ENCODE peak calls at places on chromosomes 3 and 15, in eight cellular contexts. V, N, I, B, A, Z, G and W are unnamed samples.

GRCh38 chr3:141441381-141442365 is 45.2 kb upstream of the RASA2 start:
- DNase-seq in V (peak; percentile 75), N (peak; percentile 86), I (peak; percentile 95), B (no peak), A (peak; percentile 53), Z (no peak), G (peak; percentile 77), W (no peak)

GRCh38 chr3:54122046-54122801 is at the start of gene CACNA2D3:
- DNase-seq in V (peak; percentile 53), N (no peak), I (no peak), B (no peak), A (peak; percentile 71), Z (no peak), G (no peak), W (no peak)

GRCh38 chr3:126555795-126556636 is 2.7 kb downstream of the C3orf22 start:
- DNase-seq in V (no peak), N (no peak), I (no peak), B (no peak), A (no peak), Z (peak; percentile 34), G (no peak), W (peak; percentile 60)

GRCh38 chr15:45829336-45830153 is 194.7 kb downstream of the SQOR start:
- DNase-seq in V (peak; percentile 85), N (no peak), I (no peak), B (no peak), A (no peak), Z (no peak), G (no peak), W (no peak)

GRCh38 chr15:70118599-70118998 is 20.9 kb upstream of the TLE3 start:
- DNase-seq in V (no peak), N (no peak), I (no peak), B (no peak), A (no peak), Z (no peak), G (no peak), W (no peak)

GRCh38 chr3:177764377-177764912 is 567.2 kb upstream of the TBL1XR1 start:
- DNase-seq in V (no peak), N (peak; percentile 66), I (peak; percentile 67), B (no peak), A (no peak), Z (no peak), G (no peak), W (no peak)

GRCh38 chr15:43775411-43775965 is 1.3 kb downstream of the ELL3 start:
- DNase-seq in V (peak; percentile 81), N (peak; percentile 43), I (peak; percentile 30), B (no peak), A (peak; percentile 50), Z (no peak), G (peak; percentile 95), W (no peak)

GRCh38 chr3:130725746-130726145 is 20.9 kb downstream of the PIK3R4 start:
- DNase-seq in V (no peak), N (no peak), I (peak; percentile 13), B (no peak), A (no peak), Z (no peak), G (no peak), W (no peak)

GRCh38 chr3:79361748-79362378 is 405.9 kb downstream of the ROBO1 start:
- DNase-seq in V (no peak), N (peak; percentile 71), I (peak; percentile 67), B (no peak), A (no peak), Z (no peak), G (peak; percentile 81), W (no peak)

GRCh38 chr3:8552223-8552762 is 50.7 kb downstream of the LMCD1 start:
- DNase-seq in V (no peak), N (no peak), I (no peak), B (no peak), A (no peak), Z (no peak), G (no peak), W (no peak)

GRCh38 chr15:52480990-52481389 is 47.7 kb downstream of the MYO5A start:
- DNase-seq in V (no peak), N (no peak), I (no peak), B (no peak), A (no peak), Z (no peak), G (no peak), W (no peak)

GRCh38 chr15:74176262-74177208 is 3.0 kb downstream of the ISLR start:
- DNase-seq in V (no peak), N (peak; percentile 34), I (no peak), B (peak; percentile 14), A (peak; percentile 8), Z (no peak), G (no peak), W (peak; percentile 74)

GRCh38 chr3:197592361-197593045 is 36.7 kb upstream of the BDH1 start:
- DNase-seq in V (no peak), N (no peak), I (no peak), B (no peak), A (no peak), Z (peak; percentile 26), G (no peak), W (no peak)

GRCh38 chr15:95511680-95512079 is 818.8 kb upstream of the NR2F2 start:
- DNase-seq in V (no peak), N (no peak), I (peak; percentile 34), B (no peak), A (no peak), Z (no peak), G (peak; percentile 23), W (no peak)

GRCh38 chr15:40929730-40930429 is 740 bp downstream of the DLL4 start:
- DNase-seq in V (peak; percentile 63), N (peak; percentile 56), I (peak; percentile 43), B (no peak), A (peak; percentile 31), Z (no peak), G (peak; percentile 51), W (no peak)

GRCh38 chr15:83118291-83118827 is 10.9 kb downstream of the TM6SF1 start:
- DNase-seq in V (no peak), N (no peak), I (no peak), B (no peak), A (no peak), Z (no peak), G (no peak), W (no peak)

GRCh38 chr3:122403489-122403888 is 12.4 kb downstream of the WDR5B start:
- DNase-seq in V (no peak), N (peak; percentile 73), I (peak; percentile 12), B (no peak), A (no peak), Z (no peak), G (no peak), W (no peak)

GRCh38 chr3:124078978-124079911 is 87.3 kb upstream of the ROPN1 start:
- DNase-seq in V (peak; percentile 34), N (peak; percentile 47), I (peak; percentile 59), B (no peak), A (no peak), Z (no peak), G (peak; percentile 72), W (no peak)

GRCh38 chr3:31077021-31077601 is 182.7 kb upstream of the GADL1 start:
- DNase-seq in V (no peak), N (peak; percentile 93), I (peak; percentile 87), B (no peak), A (no peak), Z (no peak), G (peak; percentile 97), W (no peak)

DNA sequence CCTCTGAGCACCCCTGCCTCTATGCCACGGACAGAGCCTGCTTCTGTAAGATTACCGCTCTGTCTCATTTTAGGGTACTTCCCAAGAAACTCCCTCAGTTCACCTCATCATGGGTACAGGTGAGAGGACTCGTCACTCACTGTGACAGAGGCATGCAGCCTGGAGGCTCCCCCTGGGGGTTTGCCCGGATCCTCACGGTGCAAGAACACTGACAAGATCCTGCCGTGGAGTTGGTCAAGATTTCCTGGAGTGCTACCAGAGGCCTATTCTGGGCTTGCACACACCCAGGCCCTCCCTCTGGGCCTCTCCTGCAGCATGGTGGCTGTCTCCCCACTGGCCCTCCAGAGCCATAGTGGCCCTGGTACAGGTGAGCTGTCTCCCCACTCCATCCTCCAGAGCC is 103.1 kb upstream of the TNIK start:
- DNase-seq in V (no peak), N (no peak), I (no peak), B (no peak), A (no peak), Z (no peak), G (no peak), W (no peak)
- TF ChIP-seq CTCF in V (no peak), N (peak; percentile 6), I (no peak), B (no peak), A (no peak), Z (no peak), G (no peak), W (no peak)

GRCh38 chr15:100383302-100384107 is 41.7 kb upstream of the ADAMTS17 start:
- DNase-seq in V (peak; percentile 74), N (peak; percentile 3), I (peak; percentile 2), B (no peak), A (peak; percentile 17), Z (no peak), G (peak; percentile 75), W (no peak)
- TF ChIP-seq CTCF in V (peak; percentile 77), N (peak; percentile 22), I (no peak), B (peak; percentile 49), A (peak; percentile 41), Z (no peak), G (peak; percentile 80), W (peak; percentile 29)

GRCh38 chr3:149977391-149977790 is 6.7 kb upstream of the PFN2 start:
- DNase-seq in V (no peak), N (peak; percentile 33), I (peak; percentile 92), B (no peak), A (no peak), Z (no peak), G (no peak), W (no peak)

GRCh38 chr3:149969945-149970715 is 565 bp downstream of the PFN2 start:
- DNase-seq in V (peak; percentile 88), N (peak; percentile 87), I (peak; percentile 92), B (peak; percentile 80), A (peak; percentile 84), Z (peak; percentile 68), G (peak; percentile 75), W (peak; percentile 82)

GRCh38 chr3:149971403-149972075 is 844 bp upstream of the PFN2 start:
- DNase-seq in V (peak; percentile 67), N (no peak), I (peak; percentile 66), B (peak; percentile 52), A (peak; percentile 65), Z (peak; percentile 60), G (peak; percentile 67), W (peak; percentile 81)

GRCh38 chr3:149970716-149971402 is at the start of gene PFN2:
- DNase-seq in V (peak; percentile 72), N (peak; percentile 88), I (peak; percentile 67), B (peak; percentile 55), A (peak; percentile 81), Z (no peak), G (peak; percentile 72), W (peak; percentile 81)

DNA sequence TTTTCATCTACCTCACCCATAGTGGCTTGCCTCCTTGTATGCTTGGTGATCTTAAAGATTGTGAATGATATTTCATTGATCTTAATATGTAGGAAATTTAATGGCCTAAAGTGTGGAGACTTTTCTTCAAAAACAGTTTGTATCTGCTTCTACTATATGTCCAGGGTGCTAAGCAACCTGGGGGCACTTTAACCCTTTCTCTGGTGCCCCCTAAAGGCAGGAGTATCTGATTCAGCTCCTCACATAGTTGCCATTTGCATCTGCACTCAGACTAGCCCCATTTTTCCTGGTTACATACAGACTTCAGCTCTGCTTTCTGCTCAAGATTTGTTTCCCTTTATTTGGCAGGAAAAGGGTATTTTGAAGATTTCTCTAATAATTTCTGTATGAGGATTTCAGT is 5.2 kb upstream of the PFN2 start:
- DNase-seq in V (no peak), N (no peak), I (no peak), B (no peak), A (no peak), Z (no peak), G (no peak), W (no peak)
- TF ChIP-seq CTCF in V (no peak), N (no peak), I (no peak), B (no peak), A (no peak), Z (no peak), G (peak; percentile 33), W (no peak)

GRCh38 chr3:59064276-59064675 is 14.5 kb upstream of the CFAP20DC start:
- DNase-seq in V (no peak), N (no peak), I (no peak), B (no peak), A (no peak), Z (no peak), G (peak; percentile 29), W (no peak)
- TF ChIP-seq CTCF in V (no peak), N (peak; percentile 5), I (no peak), B (no peak), A (no peak), Z (no peak), G (peak; percentile 59), W (no peak)